ENCODE peak calls at places on chromosomes 7 and 10, in five cellular contexts. J is K562, U is WTC11, X is A549, P is HepG2. F is an unnamed sample.

GRCh38 chr10:71426058-71426605 is 29.4 kb downstream of the CDH23 start:
- DNase-seq in J (no peak), P (no peak), X (no peak), U (no peak), F (no peak)

GRCh38 chr10:8050561-8051108 is 3.9 kb upstream of the GATA3 start:
- DNase-seq in J (no peak), X (peak), P (peak), U (no peak), F (no peak)

GRCh38 chr7:46139079-46139478 is 218.0 kb upstream of the IGFBP3 start:
- DNase-seq in P (no peak), J (no peak), U (no peak), X (no peak), F (no peak)

GRCh38 chr7:150998341-150998740 is 7.5 kb downstream of the NOS3 start:
- DNase-seq in X (no peak), J (no peak), U (no peak), P (no peak), F (no peak)

GRCh38 chr7:191105-192034 is 1.0 kb upstream of the FAM20C start:
- DNase-seq in J (peak), U (no peak), P (no peak), X (peak), F (peak)

GRCh38 chr7:87511510-87511909 is 36.0 kb upstream of the ABCB4 start:
- DNase-seq in U (no peak), J (no peak), X (no peak), P (no peak), F (no peak)

GRCh38 chr7:155804897-155805825 is 7.1 kb downstream of the SHH start:
- DNase-seq in P (no peak), U (peak), X (peak), J (peak), F (peak)

GRCh38 chr10:33258951-33259350 is 75.5 kb downstream of the NRP1 start:
- DNase-seq in X (no peak), P (no peak), J (no peak), U (no peak), F (no peak)

GRCh38 chr10:78706256-78706655 is 362.5 kb upstream of the ZMIZ1 start:
- DNase-seq in U (no peak), P (no peak), X (no peak), J (no peak), F (no peak)

GRCh38 chr7:27196287-27196739 is 3.6 kb downstream of the HOXA13 start:
- DNase-seq in X (peak), J (peak), U (peak), P (peak), F (peak)

GRCh38 chr7:158050441-158051371 is 536.9 kb downstream of the PTPRN2 start:
- DNase-seq in U (no peak), P (no peak), X (no peak), J (no peak), F (no peak)

GRCh38 chr10:51667992-51668689 is 31.3 kb downstream of the CSTF2T start:
- DNase-seq in P (no peak), J (no peak), X (no peak), U (no peak), F (peak)

GRCh38 chr7:5172196-5172800 is 17.7 kb upstream of the WIPI2 start:
- DNase-seq in J (no peak), X (no peak), U (no peak), P (no peak), F (no peak)

GRCh38 chr7:38241071-38241470 is 32.4 kb downstream of the TARP start:
- DNase-seq in U (no peak), J (no peak), X (no peak), P (no peak), F (no peak)

GRCh38 chr7:116843373-116843772 is 19.0 kb upstream of the CAPZA2 start:
- DNase-seq in J (peak), U (no peak), P (no peak), X (no peak), F (no peak)

GRCh38 chr10:101354584-101355070 is 662 bp downstream of the BTRC start:
- DNase-seq in J (peak), P (no peak), U (no peak), X (no peak), F (no peak)

GRCh38 chr10:108852211-108852610 is 1071.1 kb downstream of the XPNPEP1 start:
- DNase-seq in J (no peak), U (no peak), P (no peak), X (no peak), F (no peak)

GRCh38 chr7:122677149-122677548 is 21.8 kb downstream of the RNF133 start:
- DNase-seq in U (no peak), P (no peak), X (no peak), J (no peak), F (no peak)

GRCh38 chr7:137597856-137598255 is 248.9 kb downstream of the DGKI start:
- DNase-seq in X (no peak), P (no peak), J (no peak), U (no peak), F (no peak)

GRCh38 chr7:137606061-137606674 is 240.6 kb downstream of the DGKI start:
- DNase-seq in U (no peak), P (peak), J (peak), X (peak), F (peak)

DNA sequence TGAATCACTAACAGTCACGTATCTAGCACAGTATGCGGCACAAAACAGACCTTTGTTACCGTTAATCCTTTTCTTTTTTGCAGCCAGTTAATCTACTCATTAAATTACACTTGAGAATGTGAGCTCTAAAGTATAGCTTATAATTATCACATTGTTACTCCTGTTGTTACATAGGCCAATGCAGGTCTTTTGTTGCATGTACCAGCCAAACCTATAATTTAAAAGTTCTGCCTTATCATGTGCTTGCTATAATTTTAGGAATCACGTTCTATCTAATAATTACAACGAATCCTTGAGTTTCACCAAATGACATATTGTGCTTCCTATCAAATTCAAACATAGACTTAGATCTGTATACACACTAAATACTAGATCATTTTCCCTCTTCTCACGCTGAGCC is 245.1 kb downstream of the DGKI start:
- DNase-seq in P (no peak), J (no peak), U (no peak), X (no peak), F (no peak)
- TF ChIP-seq JUN in P (no peak), J (no peak), U (no peak), X (no peak), F (no peak)

DNA sequence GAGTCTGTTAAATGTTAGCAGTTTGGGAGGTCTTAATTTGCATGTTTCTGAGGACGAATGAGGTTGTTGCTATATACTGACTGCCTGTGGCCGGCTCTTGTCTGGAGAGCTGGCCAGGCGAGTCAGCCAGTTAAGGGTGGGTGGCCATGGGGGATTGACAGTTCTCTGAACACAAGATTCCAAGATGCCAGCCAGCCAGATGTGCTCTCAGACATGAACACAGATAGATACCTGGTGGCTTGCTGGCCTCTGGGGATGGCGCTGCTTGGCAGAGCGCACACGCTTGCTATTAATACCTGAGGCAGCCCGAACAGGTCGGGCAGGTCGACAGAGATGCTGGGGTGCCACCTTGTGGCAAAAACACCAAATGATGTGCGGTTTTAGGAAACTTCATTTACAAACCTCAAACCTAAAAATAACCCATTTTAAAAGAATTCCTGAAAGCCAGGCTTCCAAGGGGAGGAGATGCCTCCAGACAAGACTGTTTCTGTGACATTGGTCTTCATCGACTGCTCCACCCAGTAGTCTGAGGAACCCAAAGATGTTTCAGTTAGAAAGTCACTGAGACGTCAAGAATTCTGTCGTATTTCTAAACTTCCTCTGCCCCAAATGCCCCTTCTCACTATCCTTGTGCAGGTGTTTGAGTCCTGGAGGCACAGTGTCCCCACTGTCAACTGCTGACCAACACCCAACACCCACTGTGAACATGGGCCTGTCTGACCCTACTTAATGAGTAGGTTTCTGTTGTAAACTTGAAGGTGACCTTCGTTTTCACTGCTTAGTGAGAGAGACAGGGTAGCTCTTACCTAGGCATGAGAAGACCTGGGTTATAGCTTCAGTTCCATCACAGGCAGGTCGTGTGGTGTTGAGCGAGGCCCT is 123.4 kb downstream of the NT5C2 start:
- DNase-seq in X (peak), P (peak), J (peak), U (peak), F (peak)
- TF ChIP-seq JUN in X (no peak), P (no peak), J (no peak), U (no peak), F (no peak)

DNA sequence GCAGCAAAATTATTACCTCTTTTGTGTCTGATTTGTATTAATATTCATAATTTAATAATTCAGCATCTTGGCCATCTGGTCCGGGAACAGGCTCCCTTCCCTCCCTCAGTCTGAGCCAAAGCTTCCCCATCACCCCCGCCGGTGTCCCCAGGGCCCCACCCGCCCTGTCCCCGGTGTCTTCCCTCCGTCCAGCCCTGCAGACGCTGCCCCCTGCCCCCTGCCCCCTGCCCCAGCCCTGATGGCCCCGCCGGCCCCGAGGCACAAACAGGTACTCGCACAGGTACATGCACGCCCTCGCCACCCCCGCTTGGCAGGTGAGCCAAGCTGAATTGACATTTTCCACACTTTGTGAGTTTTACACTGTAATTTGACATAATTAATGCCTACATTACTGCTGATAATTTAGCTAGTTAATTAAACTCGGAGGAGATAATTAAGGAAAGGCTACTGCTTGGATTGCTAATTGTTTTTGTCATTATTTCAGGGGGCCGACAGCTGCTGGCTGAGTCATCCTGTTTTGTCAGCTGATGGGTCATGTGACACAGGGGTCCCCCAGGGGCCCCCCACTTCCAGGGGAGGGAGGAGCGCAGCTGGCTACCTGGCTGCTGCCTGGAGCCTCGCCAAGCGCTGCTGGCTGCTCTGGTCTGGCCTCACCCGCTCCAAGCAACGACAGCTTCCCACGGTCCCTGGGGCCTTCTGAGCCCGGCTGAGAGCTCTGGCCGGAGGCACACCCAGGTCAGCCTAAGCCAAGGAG is 36.6 kb downstream of the MICALL2 start:
- DNase-seq in X (no peak), J (no peak), U (no peak), P (no peak), F (no peak)
- TF ChIP-seq JUN in X (no peak), J (no peak), U (no peak), P (no peak), F (no peak)

GRCh38 chr10:110113670-110114337 is 93.6 kb upstream of the MXI1 start:
- DNase-seq in J (no peak), X (no peak), P (no peak), U (no peak), F (no peak)

GRCh38 chr10:110115784-110116520 is 91.5 kb upstream of the MXI1 start:
- DNase-seq in J (no peak), U (no peak), X (no peak), P (no peak), F (no peak)

GRCh38 chr10:110123594-110123993 is 83.8 kb upstream of the MXI1 start:
- DNase-seq in X (no peak), P (no peak), U (no peak), J (no peak), F (no peak)

DNA sequence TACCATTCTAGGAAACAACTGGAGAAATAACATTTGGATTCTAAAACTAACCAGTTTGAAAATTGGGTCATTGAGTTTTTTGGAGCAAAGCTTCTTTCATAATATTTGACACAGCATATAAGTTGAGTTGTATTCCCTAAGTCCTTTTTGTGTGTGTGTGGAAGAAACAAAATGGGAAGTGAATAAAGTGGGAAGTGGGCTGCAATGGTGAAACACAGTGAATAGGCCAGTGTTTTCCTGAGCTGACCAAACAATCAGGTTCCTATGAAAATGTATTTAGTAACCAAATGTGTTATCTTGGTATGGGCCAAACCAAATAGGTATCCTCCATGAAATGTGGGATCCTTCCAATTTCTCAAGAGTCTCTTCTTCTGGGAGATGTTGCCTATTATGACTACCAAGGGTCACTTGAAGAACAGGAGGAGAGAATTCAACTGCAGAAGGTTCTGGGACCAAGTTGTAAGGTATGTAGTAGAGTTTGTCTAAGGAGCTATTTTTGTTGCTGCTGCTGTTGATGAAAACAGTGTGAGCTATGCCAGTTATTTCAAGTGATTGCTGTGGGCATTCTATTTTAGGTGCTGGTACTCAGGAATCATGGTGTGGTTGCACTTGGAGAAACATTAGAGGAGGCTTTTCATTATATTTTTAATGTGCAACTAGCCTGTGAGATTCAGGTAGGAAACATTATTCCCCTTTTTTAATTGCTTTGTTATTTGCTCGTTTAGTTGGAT is 88.3 kb upstream of the MXI1 start:
- DNase-seq in X (no peak), P (no peak), J (no peak), U (no peak), F (no peak)
- TF ChIP-seq JUN in X (no peak), P (no peak), J (no peak), U (no peak), F (no peak)

GRCh38 chr7:50284296-50284695 is 20.2 kb upstream of the IKZF1 start:
- DNase-seq in U (no peak), X (no peak), P (no peak), J (no peak), F (no peak)
- TF ChIP-seq JUN in U (no peak), X (no peak), P (no peak), J (no peak), F (no peak)